ENCODE peak calls at places on chromosome 1, in five cellular contexts. One of them, this sample, is unnamed.

GRCh38 chr1:184595609-184596008 is 159.0 kb downstream of the EDEM3 start:
- DNase-seq in stomach: no peak
- DNase-seq in Peyer's patch: no peak
- DNase-seq in endodermal cell: no peak
- DNase-seq in mesenchymal stem cell: peak
- DNase-seq in this sample: no peak

GRCh38 chr1:66685670-66686069 is 66.6 kb upstream of the DYNLT5 start:
- DNase-seq in stomach: no peak
- DNase-seq in Peyer's patch: no peak
- DNase-seq in endodermal cell: no peak
- DNase-seq in mesenchymal stem cell: no peak
- DNase-seq in this sample: no peak

GRCh38 chr1:25692560-25692959 is 76.0 kb downstream of the MAN1C1 start:
- DNase-seq in stomach: no peak
- DNase-seq in Peyer's patch: no peak
- DNase-seq in endodermal cell: peak
- DNase-seq in mesenchymal stem cell: no peak
- DNase-seq in this sample: no peak

GRCh38 chr1:151282883-151283725 is 1.0 kb downstream of the ZNF687 start:
- DNase-seq in stomach: peak
- DNase-seq in Peyer's patch: peak
- DNase-seq in endodermal cell: peak
- DNase-seq in mesenchymal stem cell: peak
- DNase-seq in this sample: peak

GRCh38 chr1:117036018-117036421 is 24.1 kb upstream of the TTF2 start:
- DNase-seq in stomach: no peak
- DNase-seq in Peyer's patch: no peak
- DNase-seq in endodermal cell: peak
- DNase-seq in mesenchymal stem cell: no peak
- DNase-seq in this sample: no peak

GRCh38 chr1:37475380-37476086 is 1.2 kb downstream of the ZC3H12A start:
- DNase-seq in stomach: no peak
- DNase-seq in Peyer's patch: peak
- DNase-seq in endodermal cell: no peak
- DNase-seq in mesenchymal stem cell: no peak
- DNase-seq in this sample: peak

GRCh38 chr1:87086120-87086519 is 171.7 kb downstream of the HS2ST1 start:
- DNase-seq in stomach: no peak
- DNase-seq in Peyer's patch: no peak
- DNase-seq in endodermal cell: no peak
- DNase-seq in mesenchymal stem cell: no peak
- DNase-seq in this sample: no peak

GRCh38 chr1:12251442-12251841 is 21.6 kb downstream of the VPS13D start:
- DNase-seq in stomach: no peak
- DNase-seq in Peyer's patch: no peak
- DNase-seq in endodermal cell: no peak
- DNase-seq in mesenchymal stem cell: no peak
- DNase-seq in this sample: no peak

GRCh38 chr1:77349275-77349674 is 67.5 kb downstream of the AK5 start:
- DNase-seq in stomach: no peak
- DNase-seq in Peyer's patch: no peak
- DNase-seq in endodermal cell: no peak
- DNase-seq in mesenchymal stem cell: no peak
- DNase-seq in this sample: no peak

GRCh38 chr1:158391099-158391498 is 8.2 kb downstream of the OR10T2 start:
- DNase-seq in stomach: no peak
- DNase-seq in Peyer's patch: no peak
- DNase-seq in endodermal cell: no peak
- DNase-seq in mesenchymal stem cell: no peak
- DNase-seq in this sample: no peak

GRCh38 chr1:171655215-171656116 is 3.0 kb upstream of the MYOC start:
- DNase-seq in stomach: peak
- DNase-seq in Peyer's patch: no peak
- DNase-seq in endodermal cell: peak
- DNase-seq in mesenchymal stem cell: peak
- DNase-seq in this sample: peak

GRCh38 chr1:77594366-77595112 is 87.9 kb downstream of the ZZZ3 start:
- DNase-seq in stomach: no peak
- DNase-seq in Peyer's patch: no peak
- DNase-seq in endodermal cell: no peak
- DNase-seq in mesenchymal stem cell: peak
- DNase-seq in this sample: no peak

GRCh38 chr1:215002471-215002870 is 80.1 kb upstream of the KCNK2 start:
- DNase-seq in stomach: no peak
- DNase-seq in Peyer's patch: no peak
- DNase-seq in endodermal cell: no peak
- DNase-seq in mesenchymal stem cell: no peak
- DNase-seq in this sample: no peak

GRCh38 chr1:208137144-208137682 is 107.0 kb downstream of the PLXNA2 start:
- DNase-seq in stomach: no peak
- DNase-seq in Peyer's patch: no peak
- DNase-seq in endodermal cell: no peak
- DNase-seq in mesenchymal stem cell: no peak
- DNase-seq in this sample: no peak

GRCh38 chr1:204479387-204480136 is 15.0 kb downstream of the PIK3C2B start:
- DNase-seq in stomach: peak
- DNase-seq in Peyer's patch: no peak
- DNase-seq in endodermal cell: no peak
- DNase-seq in mesenchymal stem cell: no peak
- DNase-seq in this sample: peak

GRCh38 chr1:156004843-156005593 is 15.7 kb downstream of the SSR2 start:
- DNase-seq in stomach: peak
- DNase-seq in Peyer's patch: peak
- DNase-seq in endodermal cell: no peak
- DNase-seq in mesenchymal stem cell: no peak
- DNase-seq in this sample: no peak

GRCh38 chr1:203557958-203558760 is 64.2 kb downstream of the OPTC start:
- DNase-seq in stomach: peak
- DNase-seq in Peyer's patch: no peak
- DNase-seq in endodermal cell: no peak
- DNase-seq in mesenchymal stem cell: peak
- DNase-seq in this sample: no peak

GRCh38 chr1:232149302-232150201 is 480.4 kb downstream of the SIPA1L2 start:
- DNase-seq in stomach: no peak
- DNase-seq in Peyer's patch: no peak
- DNase-seq in endodermal cell: no peak
- DNase-seq in mesenchymal stem cell: peak
- DNase-seq in this sample: no peak

GRCh38 chr1:43981135-43981491 is 2.1 kb downstream of the B4GALT2 start:
- DNase-seq in stomach: peak
- DNase-seq in Peyer's patch: peak
- DNase-seq in endodermal cell: no peak
- DNase-seq in mesenchymal stem cell: no peak
- DNase-seq in this sample: peak

GRCh38 chr1:10788592-10789006 is 7.8 kb downstream of the CASZ1 start:
- DNase-seq in stomach: peak
- DNase-seq in Peyer's patch: peak
- DNase-seq in endodermal cell: peak
- DNase-seq in mesenchymal stem cell: peak
- DNase-seq in this sample: peak

GRCh38 chr1:109484519-109484975 is 842 bp downstream of the ATXN7L2 start:
- DNase-seq in stomach: no peak
- DNase-seq in Peyer's patch: no peak
- DNase-seq in endodermal cell: no peak
- DNase-seq in mesenchymal stem cell: no peak
- DNase-seq in this sample: no peak
- H3K27ac ChIP-seq in stomach: peak
- H3K27ac ChIP-seq in Peyer's patch: no peak
- H3K27ac ChIP-seq in endodermal cell: no peak
- H3K27ac ChIP-seq in mesenchymal stem cell: no peak
- H3K27ac ChIP-seq in this sample: no peak

GRCh38 chr1:54283214-54283996 is 83.4 kb downstream of the MRPL37 start:
- DNase-seq in stomach: no peak
- DNase-seq in Peyer's patch: no peak
- DNase-seq in endodermal cell: no peak
- DNase-seq in mesenchymal stem cell: no peak
- DNase-seq in this sample: no peak

GRCh38 chr1:54284781-54285563 is 85.0 kb downstream of the MRPL37 start:
- DNase-seq in stomach: no peak
- DNase-seq in Peyer's patch: no peak
- DNase-seq in endodermal cell: no peak
- DNase-seq in mesenchymal stem cell: no peak
- DNase-seq in this sample: no peak

GRCh38 chr1:54280652-54281051 is 80.7 kb downstream of the MRPL37 start:
- DNase-seq in stomach: no peak
- DNase-seq in Peyer's patch: no peak
- DNase-seq in endodermal cell: no peak
- DNase-seq in mesenchymal stem cell: peak
- DNase-seq in this sample: no peak

GRCh38 chr1:54283997-54284385 is 84.0 kb downstream of the MRPL37 start:
- DNase-seq in stomach: no peak
- DNase-seq in Peyer's patch: no peak
- DNase-seq in endodermal cell: no peak
- DNase-seq in mesenchymal stem cell: no peak
- DNase-seq in this sample: no peak

DNA sequence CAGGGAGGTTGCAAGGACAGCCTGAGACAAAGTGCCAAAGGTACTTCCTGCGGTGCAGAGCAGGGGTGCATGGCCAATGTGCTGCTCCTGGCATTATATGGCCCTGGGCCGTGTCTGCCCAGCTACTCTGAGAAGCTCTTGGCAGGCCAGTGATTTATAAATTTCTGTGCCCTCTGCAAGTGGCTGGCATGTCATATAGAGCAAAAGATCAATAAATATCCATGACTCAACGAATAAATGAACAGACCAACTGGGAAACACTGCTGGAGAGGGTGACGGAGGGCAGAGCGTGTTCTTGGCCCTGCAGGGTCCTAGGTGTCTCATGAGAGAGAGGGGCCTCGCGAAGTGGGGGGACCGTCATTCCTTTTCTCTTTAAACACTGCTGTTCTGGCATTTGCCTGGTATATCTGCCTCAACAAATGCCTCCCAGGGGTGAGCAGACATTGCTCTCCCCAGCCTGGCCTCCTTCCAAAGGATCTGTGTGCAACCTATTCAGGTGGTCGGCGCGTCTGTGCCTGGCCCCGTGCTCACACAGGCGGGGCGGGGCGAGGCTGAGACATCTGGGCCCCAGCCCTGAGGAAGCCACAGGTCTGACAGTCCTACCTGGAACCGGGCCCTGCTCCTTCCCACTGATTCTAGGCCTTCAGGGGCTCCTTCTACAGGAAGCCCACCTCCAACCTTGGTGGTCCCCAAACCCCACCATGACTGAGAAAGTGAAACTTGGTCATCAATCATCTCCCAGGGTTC is 82.3 kb downstream of the MRPL37 start:
- DNase-seq in stomach: no peak
- DNase-seq in Peyer's patch: no peak
- DNase-seq in endodermal cell: no peak
- DNase-seq in mesenchymal stem cell: no peak
- DNase-seq in this sample: peak
- H3K27ac ChIP-seq in stomach: peak
- H3K27ac ChIP-seq in Peyer's patch: no peak
- H3K27ac ChIP-seq in endodermal cell: no peak
- H3K27ac ChIP-seq in mesenchymal stem cell: no peak
- H3K27ac ChIP-seq in this sample: peak

GRCh38 chr1:235502601-235503332 is 1.5 kb downstream of the B3GALNT2 start:
- DNase-seq in stomach: no peak
- DNase-seq in Peyer's patch: no peak
- DNase-seq in endodermal cell: no peak
- DNase-seq in mesenchymal stem cell: peak
- DNase-seq in this sample: no peak
- H3K27ac ChIP-seq in stomach: peak
- H3K27ac ChIP-seq in Peyer's patch: peak
- H3K27ac ChIP-seq in endodermal cell: no peak
- H3K27ac ChIP-seq in mesenchymal stem cell: peak
- H3K27ac ChIP-seq in this sample: peak

GRCh38 chr1:182610606-182611194 is 6.5 kb upstream of the RGS16 start:
- DNase-seq in stomach: no peak
- DNase-seq in Peyer's patch: no peak
- DNase-seq in endodermal cell: no peak
- DNase-seq in mesenchymal stem cell: no peak
- DNase-seq in this sample: no peak
- H3K27ac ChIP-seq in stomach: no peak
- H3K27ac ChIP-seq in Peyer's patch: no peak
- H3K27ac ChIP-seq in endodermal cell: no peak
- H3K27ac ChIP-seq in mesenchymal stem cell: no peak
- H3K27ac ChIP-seq in this sample: no peak

GRCh38 chr1:8153961-8154360 is 127.9 kb upstream of the ERRFI1 start:
- DNase-seq in stomach: no peak
- DNase-seq in Peyer's patch: no peak
- DNase-seq in endodermal cell: no peak
- DNase-seq in mesenchymal stem cell: no peak
- DNase-seq in this sample: no peak

GRCh38 chr1:8155528-8156186 is 129.5 kb upstream of the ERRFI1 start:
- DNase-seq in stomach: peak
- DNase-seq in Peyer's patch: no peak
- DNase-seq in endodermal cell: peak
- DNase-seq in mesenchymal stem cell: peak
- DNase-seq in this sample: no peak

GRCh38 chr1:8152731-8153702 is 126.9 kb upstream of the ERRFI1 start:
- DNase-seq in stomach: no peak
- DNase-seq in Peyer's patch: no peak
- DNase-seq in endodermal cell: no peak
- DNase-seq in mesenchymal stem cell: no peak
- DNase-seq in this sample: no peak

GRCh38 chr1:8151647-8152046 is 125.5 kb upstream of the ERRFI1 start:
- DNase-seq in stomach: no peak
- DNase-seq in Peyer's patch: no peak
- DNase-seq in endodermal cell: no peak
- DNase-seq in mesenchymal stem cell: no peak
- DNase-seq in this sample: no peak

DNA sequence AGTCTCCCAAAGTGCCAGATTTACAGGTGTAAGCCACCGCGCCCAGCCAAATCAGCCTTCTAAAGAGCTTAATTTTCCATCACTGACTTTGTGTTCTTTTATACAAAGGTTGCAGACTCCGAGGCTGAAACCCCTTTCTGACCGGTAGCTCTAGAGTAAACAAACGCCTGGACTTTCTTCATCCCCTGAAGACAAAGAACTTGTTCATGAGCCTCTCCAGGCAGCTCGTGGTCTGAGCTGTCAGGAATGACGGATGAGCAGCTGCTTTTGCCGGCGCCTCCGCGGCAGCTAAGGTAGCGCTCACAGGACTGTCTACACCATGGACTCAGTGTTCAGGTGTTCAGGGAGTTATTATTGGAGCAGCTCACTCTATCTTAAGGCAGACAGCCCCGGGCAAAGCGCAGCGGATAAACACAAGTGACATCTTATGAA is 128.5 kb upstream of the ERRFI1 start:
- DNase-seq in stomach: no peak
- DNase-seq in Peyer's patch: no peak
- DNase-seq in endodermal cell: no peak
- DNase-seq in mesenchymal stem cell: peak
- DNase-seq in this sample: peak
- H3K27ac ChIP-seq in stomach: no peak
- H3K27ac ChIP-seq in Peyer's patch: no peak
- H3K27ac ChIP-seq in endodermal cell: peak
- H3K27ac ChIP-seq in mesenchymal stem cell: peak
- H3K27ac ChIP-seq in this sample: peak